ENCODE peak calls at places on chromosomes 2 and 18, in eight cellular contexts. I, H, Q, A, K, G, L and J are unnamed samples.

GRCh38 chr2:135874966-135875365 is 1.3 kb downstream of the MCM6 start:
- DNase-seq in L (no peak), A (no peak), G (no peak), H (no peak), K (no peak), Q (no peak), I (no peak), J (no peak)

GRCh38 chr2:43455735-43456642 is 139.8 kb downstream of the THADA start:
- DNase-seq in L (no peak), Q (peak; percentile 94), H (no peak), I (no peak), K (no peak), G (no peak), A (peak; percentile 49), J (no peak)

GRCh38 chr2:153287109-153287801 is 191.3 kb downstream of the RPRM start:
- DNase-seq in H (no peak), G (no peak), I (peak; percentile 15), A (peak; percentile 2), K (no peak), Q (no peak), L (no peak), J (no peak)

GRCh38 chr2:120398051-120398960 is 52.4 kb downstream of the INHBB start:
- DNase-seq in H (no peak), Q (peak; percentile 43), I (peak; percentile 37), K (no peak), A (peak; percentile 71), G (no peak), L (no peak), J (peak; percentile 32)

GRCh38 chr2:113770929-113771328 is 14.5 kb upstream of the SLC35F5 start:
- DNase-seq in G (no peak), A (no peak), Q (no peak), H (no peak), I (no peak), K (no peak), L (no peak), J (no peak)

GRCh38 chr18:62937065-62937464 is 221.7 kb downstream of the PHLPP1 start:
- DNase-seq in K (peak; percentile 73), Q (peak; percentile 66), L (no peak), I (peak; percentile 45), G (no peak), A (no peak), H (no peak), J (no peak)

GRCh38 chr18:48330016-48330991 is 78.9 kb downstream of the ZBTB7C start:
- DNase-seq in L (no peak), H (no peak), A (peak; percentile 93), Q (peak; percentile 65), G (no peak), K (no peak), I (peak; percentile 93), J (peak; percentile 92)

GRCh38 chr2:201261471-201261870 is 1.1 kb downstream of the CASP8 start:
- DNase-seq in K (peak; percentile 36), Q (no peak), L (no peak), A (no peak), H (no peak), G (no peak), I (no peak), J (no peak)

GRCh38 chr2:71592181-71592711 is 138.9 kb downstream of the DYSF start:
- DNase-seq in Q (no peak), K (no peak), G (no peak), L (no peak), H (no peak), I (no peak), A (peak; percentile 64), J (no peak)

GRCh38 chr2:172280820-172281454 is 146.4 kb upstream of the ITGA6 start:
- DNase-seq in I (no peak), H (peak; percentile 50), A (no peak), G (peak; percentile 54), L (no peak), K (peak; percentile 97), Q (no peak), J (no peak)

GRCh38 chr2:187008111-187008510 is 159.1 kb upstream of the ZSWIM2 start:
- DNase-seq in L (no peak), Q (peak; percentile 90), A (no peak), G (no peak), H (no peak), I (peak; percentile 78), K (no peak), J (no peak)

GRCh38 chr2:136021406-136021805 is 36.0 kb upstream of the DARS1 start:
- DNase-seq in I (no peak), Q (no peak), L (no peak), H (no peak), A (peak; percentile 42), G (no peak), K (no peak), J (no peak)

GRCh38 chr18:63131106-63131943 is 188.2 kb downstream of the BCL2 start:
- DNase-seq in K (peak; percentile 59), Q (peak; percentile 78), G (peak; percentile 88), I (peak; percentile 60), L (peak; percentile 84), A (peak; percentile 68), H (no peak), J (no peak)

GRCh38 chr2:8239402-8240127 is 442.3 kb upstream of the ID2 start:
- DNase-seq in Q (no peak), G (no peak), H (no peak), I (no peak), K (no peak), A (no peak), L (no peak), J (no peak)

GRCh38 chr2:203987959-203988358 is 51.4 kb downstream of the ICOS start:
- DNase-seq in G (no peak), Q (no peak), L (no peak), H (no peak), A (no peak), K (no peak), I (no peak), J (no peak)

DNA sequence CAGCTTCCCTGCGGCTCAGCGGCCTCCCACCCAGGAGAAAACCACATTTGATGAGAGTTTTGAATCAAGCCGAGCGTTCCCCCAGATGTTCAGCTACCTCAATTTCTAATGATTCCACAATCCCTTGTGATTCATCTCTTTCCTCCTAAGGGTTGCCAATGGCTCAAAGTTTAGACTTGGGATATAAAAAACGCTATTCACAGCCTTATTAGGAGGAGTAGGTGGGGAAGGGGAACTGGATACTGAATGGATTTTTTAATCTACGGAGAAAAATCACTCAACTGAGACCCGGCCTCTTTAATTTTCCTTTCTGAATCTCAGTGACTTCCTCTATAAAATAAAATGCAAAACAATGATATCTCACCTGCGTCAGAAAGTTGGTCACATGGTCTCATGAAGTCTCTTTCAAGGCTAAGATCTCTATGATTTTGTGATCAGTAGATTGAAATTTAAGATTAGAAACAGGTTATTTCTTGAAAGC is 192.6 kb upstream of the TCF4 start:
- DNase-seq in I (peak; percentile 35), A (no peak), K (no peak), G (no peak), L (no peak), H (no peak), Q (peak; percentile 17), J (no peak)
- H3K4me3 ChIP-seq in I (peak overlapping the region; percentile 32), A (no peak overlapping the region), K (no peak overlapping the region), G (peak overlapping the region; percentile 59), L (peak overlapping the region; percentile 30), H (peak overlapping the region; percentile 67), Q (peak overlapping the region; percentile 65), J (peak overlapping the region; percentile 56)

DNA sequence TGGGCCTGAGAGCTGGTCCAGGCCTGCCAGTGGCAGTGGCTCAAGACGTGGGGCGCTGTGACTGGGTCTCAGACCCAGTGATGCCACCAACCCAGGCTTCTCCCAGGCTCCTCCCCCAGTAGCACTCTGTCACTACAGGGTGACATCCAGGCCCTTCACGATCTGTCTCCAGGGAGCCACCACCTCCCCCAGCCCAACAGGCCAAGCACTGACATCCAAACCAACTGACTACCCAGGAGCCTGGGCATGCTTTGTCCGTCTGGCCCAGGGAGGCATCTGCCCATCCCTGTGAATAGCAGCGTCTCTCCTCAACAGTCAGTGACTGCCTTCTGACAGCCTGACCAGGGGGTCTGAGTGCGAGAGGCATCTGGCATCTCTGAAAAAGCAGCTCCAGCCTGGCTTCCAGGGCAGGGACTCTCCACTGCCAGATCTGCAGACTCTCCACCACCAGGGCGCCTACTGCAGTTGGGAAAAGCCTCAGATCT is 13.0 kb downstream of the TEX44 start:
- DNase-seq in H (peak; percentile 71), L (no peak), K (no peak), Q (no peak), I (no peak), A (no peak), G (no peak), J (no peak)
- H3K4me3 ChIP-seq in H (no peak overlapping the region), L (no peak overlapping the region), K (no peak overlapping the region), Q (no peak overlapping the region), I (no peak overlapping the region), A (no peak overlapping the region), G (no peak overlapping the region), J (no peak overlapping the region)

GRCh38 chr18:50562686-50563085 is 2.8 kb downstream of the MAPK4 start:
- DNase-seq in G (no peak), Q (no peak), A (no peak), L (no peak), H (no peak), I (no peak), K (no peak), J (no peak)

GRCh38 chr18:50558948-50559749 is 738 bp upstream of the MAPK4 start:
- DNase-seq in G (no peak), L (no peak), I (no peak), H (no peak), A (no peak), K (no peak), Q (no peak), J (no peak)

GRCh38 chr18:50559750-50560680 is at the start of gene MAPK4:
- DNase-seq in H (peak; percentile 53), G (no peak), A (no peak), Q (peak; percentile 33), L (peak; percentile 18), K (no peak), I (peak; percentile 51), J (no peak)

GRCh38 chr18:50563376-50563775 is 3.5 kb downstream of the MAPK4 start:
- DNase-seq in L (no peak), A (no peak), I (no peak), K (no peak), H (no peak), G (no peak), Q (no peak), J (no peak)

GRCh38 chr18:50560681-50561629 is 1.1 kb downstream of the MAPK4 start:
- DNase-seq in L (no peak), G (no peak), I (no peak), A (peak; percentile 5), H (no peak), K (no peak), Q (no peak), J (no peak)
- H3K4me3 ChIP-seq in L (peak overlapping the region; percentile 61), G (peak overlapping the region; percentile 57), I (peak overlapping the region; percentile 41), A (no peak overlapping the region), H (peak overlapping the region; percentile 57), K (peak overlapping the region; percentile 40), Q (peak overlapping the region; percentile 44), J (peak overlapping the region; percentile 44)

DNA sequence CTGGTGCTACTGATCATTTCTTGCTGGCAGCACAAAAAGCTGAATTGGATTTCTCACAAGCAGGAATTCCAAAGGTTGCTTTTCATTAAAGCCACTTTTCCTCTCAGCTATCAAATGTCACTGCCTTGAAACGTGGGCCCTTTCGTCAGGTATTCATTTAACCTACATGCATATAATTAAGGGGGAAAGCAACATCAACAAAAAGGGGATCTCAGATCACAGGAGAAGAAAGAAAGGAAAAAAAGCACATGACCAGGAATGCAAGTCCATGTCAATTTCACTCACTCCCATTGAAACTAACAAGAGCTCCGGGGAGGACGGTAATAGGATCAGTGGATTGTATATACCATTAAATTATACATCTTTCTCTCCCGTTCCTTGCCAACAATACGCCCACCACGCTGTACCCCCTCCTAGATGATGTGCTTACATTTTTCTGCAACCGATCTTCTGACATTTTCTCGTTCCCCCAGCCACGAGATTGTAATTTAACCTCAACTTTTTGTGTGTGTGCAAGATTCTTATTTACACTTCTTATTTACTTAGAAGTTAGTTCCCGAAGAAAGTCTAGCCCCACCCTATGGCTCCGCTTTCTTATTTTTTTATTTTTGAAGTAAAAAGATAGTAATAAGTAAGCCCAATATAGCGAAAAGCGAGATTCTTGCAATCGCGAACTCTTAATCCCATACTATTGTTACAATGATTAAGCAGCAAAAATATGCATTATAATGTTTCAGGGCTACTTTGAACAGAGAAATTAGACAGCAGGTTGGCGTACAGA is 707 bp downstream of the FIGN start:
- DNase-seq in K (no peak), L (no peak), I (peak; percentile 27), A (peak; percentile 44), G (no peak), H (no peak), Q (peak; percentile 41), J (no peak)
- H3K4me3 ChIP-seq in K (no peak overlapping the region), L (peak overlapping the region; percentile 46), I (peak overlapping the region; percentile 93), A (peak overlapping the region; percentile 84), G (peak overlapping the region; percentile 68), H (peak overlapping the region; percentile 62), Q (peak overlapping the region; percentile 85), J (peak overlapping the region; percentile 86)